ENCODE peak calls at places on chromosome 16, in ten cellular contexts. One of them, this sample, is unnamed.

GRCh38 chr16:9050102-9050830 is 41.2 kb upstream of the HAPSTR1 start:
- DNase-seq in neural crest cell: peak
- DNase-seq in astrocyte of the spinal cord: no peak
- DNase-seq in stomach: no peak
- DNase-seq in brain microvascular endothelial cell: no peak
- DNase-seq in dorsolateral prefrontal cortex: no peak
- DNase-seq in prostate gland: no peak
- DNase-seq in CD8-positive, alpha-beta T cell: no peak
- DNase-seq in fibroblast of mammary gland: peak
- DNase-seq in upper lobe of right lung: no peak
- DNase-seq in this sample: no peak

GRCh38 chr16:56647641-56648431 is 3.9 kb upstream of the MT1B start:
- DNase-seq in neural crest cell: no peak
- DNase-seq in astrocyte of the spinal cord: no peak
- DNase-seq in stomach: no peak
- DNase-seq in brain microvascular endothelial cell: no peak
- DNase-seq in dorsolateral prefrontal cortex: no peak
- DNase-seq in prostate gland: no peak
- DNase-seq in CD8-positive, alpha-beta T cell: no peak
- DNase-seq in fibroblast of mammary gland: no peak
- DNase-seq in upper lobe of right lung: no peak
- DNase-seq in this sample: no peak

GRCh38 chr16:6374816-6375215 is 957.8 kb upstream of the RBFOX1 start:
- DNase-seq in neural crest cell: no peak
- DNase-seq in astrocyte of the spinal cord: no peak
- DNase-seq in stomach: no peak
- DNase-seq in brain microvascular endothelial cell: no peak
- DNase-seq in dorsolateral prefrontal cortex: no peak
- DNase-seq in prostate gland: no peak
- DNase-seq in CD8-positive, alpha-beta T cell: no peak
- DNase-seq in fibroblast of mammary gland: no peak
- DNase-seq in upper lobe of right lung: no peak
- DNase-seq in this sample: no peak

GRCh38 chr16:30567160-30567990 is 4.1 kb downstream of the ZNF688 start:
- DNase-seq in neural crest cell: no peak
- DNase-seq in astrocyte of the spinal cord: no peak
- DNase-seq in stomach: no peak
- DNase-seq in brain microvascular endothelial cell: no peak
- DNase-seq in dorsolateral prefrontal cortex: no peak
- DNase-seq in prostate gland: no peak
- DNase-seq in CD8-positive, alpha-beta T cell: no peak
- DNase-seq in fibroblast of mammary gland: peak
- DNase-seq in upper lobe of right lung: no peak
- DNase-seq in this sample: no peak

GRCh38 chr16:25257956-25258855 is 561 bp upstream of the ZKSCAN2 start:
- DNase-seq in neural crest cell: peak
- DNase-seq in astrocyte of the spinal cord: peak
- DNase-seq in stomach: peak
- DNase-seq in brain microvascular endothelial cell: peak
- DNase-seq in dorsolateral prefrontal cortex: peak
- DNase-seq in prostate gland: peak
- DNase-seq in CD8-positive, alpha-beta T cell: peak
- DNase-seq in fibroblast of mammary gland: peak
- DNase-seq in upper lobe of right lung: peak
- DNase-seq in this sample: peak

GRCh38 chr16:75957870-75958269 is 231.6 kb upstream of the CPHXL start:
- DNase-seq in neural crest cell: no peak
- DNase-seq in astrocyte of the spinal cord: no peak
- DNase-seq in stomach: no peak
- DNase-seq in brain microvascular endothelial cell: no peak
- DNase-seq in dorsolateral prefrontal cortex: no peak
- DNase-seq in prostate gland: no peak
- DNase-seq in CD8-positive, alpha-beta T cell: no peak
- DNase-seq in fibroblast of mammary gland: peak
- DNase-seq in upper lobe of right lung: no peak
- DNase-seq in this sample: no peak

GRCh38 chr16:30005341-30006094 is 5.3 kb downstream of the DOC2A start:
- DNase-seq in neural crest cell: peak
- DNase-seq in astrocyte of the spinal cord: no peak
- DNase-seq in stomach: peak
- DNase-seq in brain microvascular endothelial cell: no peak
- DNase-seq in dorsolateral prefrontal cortex: no peak
- DNase-seq in prostate gland: no peak
- DNase-seq in CD8-positive, alpha-beta T cell: no peak
- DNase-seq in fibroblast of mammary gland: peak
- DNase-seq in upper lobe of right lung: no peak
- DNase-seq in this sample: no peak

GRCh38 chr16:31712064-31712540 is 161.5 kb upstream of the ZNF267 start:
- DNase-seq in neural crest cell: no peak
- DNase-seq in astrocyte of the spinal cord: no peak
- DNase-seq in stomach: no peak
- DNase-seq in brain microvascular endothelial cell: no peak
- DNase-seq in dorsolateral prefrontal cortex: no peak
- DNase-seq in prostate gland: no peak
- DNase-seq in CD8-positive, alpha-beta T cell: no peak
- DNase-seq in fibroblast of mammary gland: no peak
- DNase-seq in upper lobe of right lung: no peak
- DNase-seq in this sample: no peak

GRCh38 chr16:15575293-15576049 is 67.5 kb downstream of the MARF1 start:
- DNase-seq in neural crest cell: no peak
- DNase-seq in astrocyte of the spinal cord: no peak
- DNase-seq in stomach: no peak
- DNase-seq in brain microvascular endothelial cell: no peak
- DNase-seq in dorsolateral prefrontal cortex: no peak
- DNase-seq in prostate gland: no peak
- DNase-seq in CD8-positive, alpha-beta T cell: no peak
- DNase-seq in fibroblast of mammary gland: no peak
- DNase-seq in upper lobe of right lung: no peak
- DNase-seq in this sample: no peak

GRCh38 chr16:56606688-56607618 is 1.4 kb upstream of the MT2A start:
- DNase-seq in neural crest cell: no peak
- DNase-seq in astrocyte of the spinal cord: peak
- DNase-seq in stomach: peak
- DNase-seq in brain microvascular endothelial cell: peak
- DNase-seq in dorsolateral prefrontal cortex: no peak
- DNase-seq in prostate gland: peak
- DNase-seq in CD8-positive, alpha-beta T cell: no peak
- DNase-seq in fibroblast of mammary gland: peak
- DNase-seq in upper lobe of right lung: peak
- DNase-seq in this sample: no peak

GRCh38 chr16:50266337-50267091 is at the start of gene ADCY7:
- DNase-seq in neural crest cell: no peak
- DNase-seq in astrocyte of the spinal cord: peak
- DNase-seq in stomach: peak
- DNase-seq in brain microvascular endothelial cell: peak
- DNase-seq in dorsolateral prefrontal cortex: no peak
- DNase-seq in prostate gland: no peak
- DNase-seq in CD8-positive, alpha-beta T cell: peak
- DNase-seq in fibroblast of mammary gland: peak
- DNase-seq in upper lobe of right lung: peak
- DNase-seq in this sample: peak

GRCh38 chr16:54346046-54346445 is 59.5 kb upstream of the IRX3 start:
- DNase-seq in neural crest cell: no peak
- DNase-seq in astrocyte of the spinal cord: no peak
- DNase-seq in stomach: no peak
- DNase-seq in brain microvascular endothelial cell: no peak
- DNase-seq in dorsolateral prefrontal cortex: no peak
- DNase-seq in prostate gland: no peak
- DNase-seq in CD8-positive, alpha-beta T cell: no peak
- DNase-seq in fibroblast of mammary gland: peak
- DNase-seq in upper lobe of right lung: no peak
- DNase-seq in this sample: no peak

DNA sequence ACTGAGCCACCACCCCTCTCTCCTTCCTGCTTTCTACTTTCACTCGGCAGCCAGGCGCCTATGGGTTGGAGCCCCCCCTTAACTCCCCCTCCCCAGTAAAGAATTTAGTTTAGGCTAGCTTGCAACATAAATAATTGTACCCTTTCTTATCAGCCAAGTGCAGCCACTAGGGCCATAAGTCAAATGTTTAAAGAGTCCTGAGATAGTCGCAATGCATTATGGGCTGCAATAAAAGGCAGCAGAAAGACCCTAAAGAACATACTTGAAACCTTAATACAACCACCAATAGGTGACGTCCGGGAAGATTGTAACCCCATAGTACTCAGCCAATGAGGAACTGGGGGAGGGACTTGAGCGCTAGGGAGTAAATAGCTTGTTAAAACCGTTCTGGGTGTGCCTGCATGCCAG is 40.5 kb downstream of the C16orf82 start:
- DNase-seq in neural crest cell: no peak
- DNase-seq in astrocyte of the spinal cord: no peak
- DNase-seq in stomach: no peak
- DNase-seq in brain microvascular endothelial cell: no peak
- DNase-seq in dorsolateral prefrontal cortex: no peak
- DNase-seq in prostate gland: no peak
- DNase-seq in CD8-positive, alpha-beta T cell: no peak
- DNase-seq in fibroblast of mammary gland: no peak
- DNase-seq in upper lobe of right lung: no peak
- DNase-seq in this sample: no peak
- TF ChIP-seq CTCF in neural crest cell: no peak
- TF ChIP-seq CTCF in astrocyte of the spinal cord: no peak
- TF ChIP-seq CTCF in stomach: no peak
- TF ChIP-seq CTCF in brain microvascular endothelial cell: no peak
- TF ChIP-seq CTCF in dorsolateral prefrontal cortex: no peak
- TF ChIP-seq CTCF in prostate gland: no peak
- TF ChIP-seq CTCF in CD8-positive, alpha-beta T cell: no peak
- TF ChIP-seq CTCF in fibroblast of mammary gland: no peak
- TF ChIP-seq CTCF in upper lobe of right lung: no peak
- TF ChIP-seq CTCF in this sample: no peak

GRCh38 chr16:519841-520687 is 7.4 kb upstream of the CAPN15 start:
- DNase-seq in neural crest cell: no peak
- DNase-seq in astrocyte of the spinal cord: no peak
- DNase-seq in stomach: no peak
- DNase-seq in brain microvascular endothelial cell: no peak
- DNase-seq in dorsolateral prefrontal cortex: no peak
- DNase-seq in prostate gland: no peak
- DNase-seq in CD8-positive, alpha-beta T cell: no peak
- DNase-seq in fibroblast of mammary gland: no peak
- DNase-seq in upper lobe of right lung: no peak
- DNase-seq in this sample: no peak

GRCh38 chr16:519425-519824 is 8.1 kb upstream of the CAPN15 start:
- DNase-seq in neural crest cell: no peak
- DNase-seq in astrocyte of the spinal cord: no peak
- DNase-seq in stomach: no peak
- DNase-seq in brain microvascular endothelial cell: no peak
- DNase-seq in dorsolateral prefrontal cortex: no peak
- DNase-seq in prostate gland: no peak
- DNase-seq in CD8-positive, alpha-beta T cell: no peak
- DNase-seq in fibroblast of mammary gland: no peak
- DNase-seq in upper lobe of right lung: no peak
- DNase-seq in this sample: no peak

GRCh38 chr16:522320-523096 is 5.0 kb upstream of the CAPN15 start:
- DNase-seq in neural crest cell: no peak
- DNase-seq in astrocyte of the spinal cord: no peak
- DNase-seq in stomach: no peak
- DNase-seq in brain microvascular endothelial cell: no peak
- DNase-seq in dorsolateral prefrontal cortex: no peak
- DNase-seq in prostate gland: no peak
- DNase-seq in CD8-positive, alpha-beta T cell: no peak
- DNase-seq in fibroblast of mammary gland: no peak
- DNase-seq in upper lobe of right lung: no peak
- DNase-seq in this sample: no peak

GRCh38 chr16:521381-522210 is 5.9 kb upstream of the CAPN15 start:
- DNase-seq in neural crest cell: no peak
- DNase-seq in astrocyte of the spinal cord: no peak
- DNase-seq in stomach: peak
- DNase-seq in brain microvascular endothelial cell: no peak
- DNase-seq in dorsolateral prefrontal cortex: no peak
- DNase-seq in prostate gland: no peak
- DNase-seq in CD8-positive, alpha-beta T cell: no peak
- DNase-seq in fibroblast of mammary gland: no peak
- DNase-seq in upper lobe of right lung: no peak
- DNase-seq in this sample: no peak

GRCh38 chr16:520847-521246 is 6.7 kb upstream of the CAPN15 start:
- DNase-seq in neural crest cell: no peak
- DNase-seq in astrocyte of the spinal cord: no peak
- DNase-seq in stomach: no peak
- DNase-seq in brain microvascular endothelial cell: no peak
- DNase-seq in dorsolateral prefrontal cortex: no peak
- DNase-seq in prostate gland: no peak
- DNase-seq in CD8-positive, alpha-beta T cell: no peak
- DNase-seq in fibroblast of mammary gland: no peak
- DNase-seq in upper lobe of right lung: no peak
- DNase-seq in this sample: no peak
- TF ChIP-seq CTCF in neural crest cell: no peak
- TF ChIP-seq CTCF in astrocyte of the spinal cord: no peak
- TF ChIP-seq CTCF in stomach: no peak
- TF ChIP-seq CTCF in brain microvascular endothelial cell: no peak
- TF ChIP-seq CTCF in dorsolateral prefrontal cortex: no peak
- TF ChIP-seq CTCF in prostate gland: no peak
- TF ChIP-seq CTCF in CD8-positive, alpha-beta T cell: no peak
- TF ChIP-seq CTCF in fibroblast of mammary gland: no peak
- TF ChIP-seq CTCF in upper lobe of right lung: no peak
- TF ChIP-seq CTCF in this sample: no peak

DNA sequence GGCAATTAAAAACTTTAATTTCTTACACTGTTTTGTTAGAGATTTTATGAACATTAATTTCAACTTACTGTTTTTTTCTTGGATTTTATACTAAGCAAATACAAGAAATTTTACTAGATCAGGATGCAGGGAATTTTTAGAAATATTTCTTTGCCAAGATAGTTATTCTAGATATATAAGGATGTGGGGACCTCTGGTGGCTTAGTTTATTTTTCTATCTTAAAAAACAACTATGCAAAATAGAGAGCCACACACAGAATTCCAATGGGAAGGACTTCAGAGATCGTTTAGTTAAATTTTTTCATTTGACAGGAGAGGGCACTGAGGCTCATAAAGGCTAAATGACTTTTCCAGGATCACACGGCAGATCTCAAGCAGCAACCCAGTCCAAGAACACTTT is 23.0 kb upstream of the CAPNS2 start:
- DNase-seq in neural crest cell: no peak
- DNase-seq in astrocyte of the spinal cord: peak
- DNase-seq in stomach: no peak
- DNase-seq in brain microvascular endothelial cell: no peak
- DNase-seq in dorsolateral prefrontal cortex: no peak
- DNase-seq in prostate gland: no peak
- DNase-seq in CD8-positive, alpha-beta T cell: no peak
- DNase-seq in fibroblast of mammary gland: peak
- DNase-seq in upper lobe of right lung: no peak
- DNase-seq in this sample: peak
- TF ChIP-seq CTCF in neural crest cell: peak
- TF ChIP-seq CTCF in astrocyte of the spinal cord: peak
- TF ChIP-seq CTCF in stomach: no peak
- TF ChIP-seq CTCF in brain microvascular endothelial cell: no peak
- TF ChIP-seq CTCF in dorsolateral prefrontal cortex: peak
- TF ChIP-seq CTCF in prostate gland: peak
- TF ChIP-seq CTCF in CD8-positive, alpha-beta T cell: no peak
- TF ChIP-seq CTCF in fibroblast of mammary gland: peak
- TF ChIP-seq CTCF in upper lobe of right lung: peak
- TF ChIP-seq CTCF in this sample: peak

DNA sequence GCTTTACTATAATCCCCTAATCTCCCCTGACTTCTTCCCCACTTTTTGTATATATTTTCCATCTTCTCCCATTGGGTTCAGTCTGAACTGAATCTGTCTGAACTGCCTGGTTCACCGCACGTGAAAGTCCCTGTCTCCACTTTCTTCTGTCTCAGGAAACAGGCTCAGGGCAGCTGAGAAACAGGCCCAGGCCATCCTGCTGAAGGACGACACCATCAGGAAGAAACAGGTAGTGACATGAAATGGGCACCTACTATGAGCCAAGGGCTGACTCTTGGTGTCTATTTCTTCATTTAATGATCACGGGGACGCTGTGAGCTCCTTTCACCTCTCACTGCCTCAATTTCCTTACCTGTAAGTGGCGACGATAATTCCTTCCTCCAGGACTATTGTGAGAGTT is 90.5 kb upstream of the HSBP1 start:
- DNase-seq in neural crest cell: no peak
- DNase-seq in astrocyte of the spinal cord: no peak
- DNase-seq in stomach: no peak
- DNase-seq in brain microvascular endothelial cell: no peak
- DNase-seq in dorsolateral prefrontal cortex: no peak
- DNase-seq in prostate gland: no peak
- DNase-seq in CD8-positive, alpha-beta T cell: no peak
- DNase-seq in fibroblast of mammary gland: no peak
- DNase-seq in upper lobe of right lung: no peak
- DNase-seq in this sample: no peak
- TF ChIP-seq CTCF in neural crest cell: no peak
- TF ChIP-seq CTCF in astrocyte of the spinal cord: no peak
- TF ChIP-seq CTCF in stomach: no peak
- TF ChIP-seq CTCF in brain microvascular endothelial cell: peak
- TF ChIP-seq CTCF in dorsolateral prefrontal cortex: no peak
- TF ChIP-seq CTCF in prostate gland: no peak
- TF ChIP-seq CTCF in CD8-positive, alpha-beta T cell: no peak
- TF ChIP-seq CTCF in fibroblast of mammary gland: no peak
- TF ChIP-seq CTCF in upper lobe of right lung: no peak
- TF ChIP-seq CTCF in this sample: no peak